ENCODE peak calls at places on chromosome 15, in ten cellular contexts. C, Z, O, I, M, D, Y, P, W and L are unnamed samples.

GRCh38 chr15:40846846-40847224 is 3.0 kb downstream of the SPINT1 start:
- DNase-seq in I (peak; percentile 62), D (no peak), Y (no peak), M (no peak), Z (no peak), C (no peak), P (no peak), O (no peak), W (peak; percentile 30), L (no peak)

GRCh38 chr15:66646308-66646707 is 55.7 kb upstream of the SMAD6 start:
- DNase-seq in C (no peak), Z (no peak), W (peak; percentile 87), D (no peak), O (no peak), P (no peak), I (no peak), Y (no peak), M (no peak), L (no peak)

GRCh38 chr15:73677146-73677607 is 7.0 kb upstream of the CD276 start:
- DNase-seq in O (no peak), P (peak; percentile 33), Z (peak; percentile 72), M (peak; percentile 36), I (peak; percentile 77), C (peak; percentile 72), D (no peak), Y (no peak), W (no peak), L (peak; percentile 73)

GRCh38 chr15:58340176-58340575 is 91.6 kb upstream of the LIPC start:
- DNase-seq in C (no peak), I (no peak), D (no peak), P (peak; percentile 23), O (no peak), Y (no peak), Z (no peak), W (no peak), M (no peak), L (no peak)

GRCh38 chr15:38252481-38253311 is at the start of gene SPRED1:
- DNase-seq in O (peak; percentile 54), I (peak; percentile 39), C (peak; percentile 63), P (peak; percentile 18), W (peak; percentile 92), D (no peak), Y (peak; percentile 84), M (peak; percentile 10), Z (peak; percentile 20), L (peak; percentile 19)

GRCh38 chr15:70722266-70723123 is 40.9 kb downstream of the UACA start:
- DNase-seq in I (peak; percentile 60), Y (no peak), C (no peak), P (peak; percentile 54), M (peak; percentile 45), D (no peak), W (no peak), O (no peak), Z (no peak), L (no peak)

GRCh38 chr15:46366360-46367007 is 731.7 kb downstream of the SQOR start:
- DNase-seq in M (no peak), O (no peak), C (no peak), P (no peak), Z (no peak), D (no peak), W (no peak), I (no peak), Y (no peak), L (no peak)

GRCh38 chr15:33089878-33090757 is 104.4 kb downstream of the FMN1 start:
- DNase-seq in I (peak; percentile 64), W (no peak), C (no peak), O (no peak), Y (no peak), M (peak; percentile 62), D (no peak), Z (no peak), P (no peak), L (no peak)

GRCh38 chr15:90915216-90915807 is 12.2 kb downstream of the MAN2A2 start:
- DNase-seq in C (no peak), W (no peak), O (no peak), M (no peak), P (no peak), Z (no peak), D (no peak), I (no peak), Y (no peak), L (no peak)

GRCh38 chr15:71743861-71744382 is 66.4 kb upstream of the NR2E3 start:
- DNase-seq in I (peak; percentile 66), M (peak; percentile 58), O (no peak), Z (peak; percentile 56), C (no peak), P (peak; percentile 28), W (no peak), D (peak; percentile 47), Y (no peak), L (no peak)

GRCh38 chr15:56886450-56886856 is 32.0 kb upstream of the TCF12 start:
- DNase-seq in M (no peak), I (no peak), Z (no peak), C (no peak), W (no peak), D (no peak), Y (no peak), O (no peak), P (no peak), L (peak; percentile 3)

GRCh38 chr15:53843869-53844569 is 84.6 kb upstream of the WDR72 start:
- DNase-seq in M (no peak), Z (no peak), I (peak; percentile 17), O (no peak), Y (no peak), C (no peak), W (no peak), D (no peak), P (no peak), L (no peak)

GRCh38 chr15:74315626-74316025 is 51.8 kb downstream of the CYP11A1 start:
- DNase-seq in Y (no peak), I (peak; percentile 17), C (no peak), M (no peak), O (no peak), D (no peak), P (peak; percentile 6), W (no peak), Z (no peak), L (no peak)

GRCh38 chr15:60720084-60720483 is 241.1 kb upstream of the ICE2 start:
- DNase-seq in D (no peak), W (no peak), Y (no peak), Z (no peak), I (no peak), P (no peak), C (no peak), M (no peak), O (no peak), L (no peak)

GRCh38 chr15:61457050-61457733 is 228.1 kb upstream of the RORA start:
- DNase-seq in W (no peak), Z (no peak), D (no peak), O (no peak), I (no peak), Y (no peak), M (no peak), C (no peak), P (no peak), L (no peak)

GRCh38 chr15:49082960-49083359 is 36.7 kb upstream of the SECISBP2L start:
- DNase-seq in W (no peak), Z (no peak), C (no peak), D (no peak), M (no peak), Y (no peak), O (no peak), I (no peak), P (no peak), L (no peak)

GRCh38 chr15:34147371-34148140 is 45.7 kb downstream of the PGBD4 start:
- DNase-seq in I (no peak), C (no peak), Z (no peak), Y (no peak), P (no peak), M (no peak), W (no peak), D (no peak), O (no peak), L (no peak)

GRCh38 chr15:89187301-89187700 is 34.1 kb downstream of the RLBP1 start:
- DNase-seq in D (no peak), P (peak; percentile 13), Z (no peak), O (no peak), I (no peak), W (no peak), M (no peak), Y (no peak), C (no peak), L (no peak)

GRCh38 chr15:72859757-72860145 is 76.2 kb upstream of the ADPGK start:
- DNase-seq in W (no peak), Y (no peak), D (no peak), Z (no peak), M (no peak), C (no peak), I (no peak), O (no peak), P (no peak), L (no peak)

GRCh38 chr15:36756707-36757106 is 177.3 kb downstream of the CDIN1 start:
- DNase-seq in Z (no peak), W (no peak), M (no peak), D (no peak), I (no peak), Y (no peak), C (no peak), O (no peak), P (no peak), L (no peak)

GRCh38 chr15:68354923-68355322 is 77.0 kb downstream of the ITGA11 start:
- DNase-seq in W (no peak), P (peak; percentile 89), M (no peak), I (no peak), C (no peak), O (no peak), Z (no peak), D (no peak), Y (no peak), L (peak; percentile 36)

GRCh38 chr15:100168787-100169186 is 173.0 kb downstream of the ADAMTS17 start:
- DNase-seq in Z (no peak), I (no peak), M (no peak), P (no peak), W (no peak), D (no peak), Y (no peak), O (no peak), C (no peak), L (no peak)

GRCh38 chr15:38242055-38242454 is 10.6 kb upstream of the SPRED1 start:
- DNase-seq in M (no peak), O (no peak), I (no peak), Y (no peak), Z (no peak), D (no peak), C (no peak), P (no peak), W (no peak), L (no peak)

GRCh38 chr15:51801391-51801835 is 28.0 kb upstream of the TMOD3 start:
- DNase-seq in Y (peak; percentile 54), P (no peak), M (no peak), O (no peak), Z (peak; percentile 25), D (no peak), W (no peak), I (peak; percentile 41), C (no peak), L (peak; percentile 44)